ENCODE peak calls at places on chromosomes 12 and 14, in nine cellular contexts. E, F, Y, V, T, K, H, L and I are unnamed samples.

GRCh38 chr12:51663390-51663789 is 72.4 kb downstream of the SCN8A start:
- DNase-seq in Y (no peak), V (no peak), K (no peak), T (no peak), H (no peak), E (no peak), F (no peak), L (no peak), I (no peak)

GRCh38 chr14:76644875-76645518 is 116.3 kb upstream of the VASH1 start:
- DNase-seq in H (no peak), T (peak; percentile 27), V (no peak), F (peak; percentile 51), K (peak; percentile 27), Y (peak; percentile 27), E (peak; percentile 69), L (no peak), I (peak; percentile 11)

GRCh38 chr12:121288941-121289340 is 7.6 kb downstream of the CAMKK2 start:
- DNase-seq in H (no peak), L (no peak), Y (no peak), E (no peak), V (no peak), F (no peak), T (no peak), K (no peak), I (no peak)

GRCh38 chr12:111248221-111248620 is 120.7 kb downstream of the PHETA1 start:
- DNase-seq in F (peak; percentile 79), E (no peak), L (no peak), H (no peak), Y (no peak), T (no peak), V (no peak), K (no peak), I (no peak)

GRCh38 chr12:56634837-56635538 is 4.9 kb upstream of the BAZ2A start:
- DNase-seq in E (peak; percentile 87), K (peak; percentile 80), Y (peak; percentile 79), H (peak; percentile 80), F (peak; percentile 94), V (peak; percentile 77), L (peak; percentile 34), T (no peak), I (peak; percentile 84)

GRCh38 chr12:69570000-69570516 is 15.2 kb upstream of the CCT2 start:
- DNase-seq in V (no peak), H (no peak), T (no peak), L (no peak), F (peak; percentile 83), K (no peak), E (no peak), Y (peak; percentile 54), I (no peak)

GRCh38 chr12:123686636-123687190 is 15.8 kb downstream of the TCTN2 start:
- DNase-seq in E (no peak), H (no peak), L (no peak), V (no peak), T (no peak), F (no peak), Y (no peak), K (no peak), I (no peak)

GRCh38 chr12:1660304-1661187 is 30.3 kb upstream of the ADIPOR2 start:
- DNase-seq in Y (no peak), V (peak; percentile 38), L (no peak), E (peak; percentile 46), K (peak; percentile 96), F (peak; percentile 96), H (peak; percentile 58), T (no peak), I (no peak)

GRCh38 chr12:86513206-86513605 is 257.0 kb upstream of the MGAT4C start:
- DNase-seq in K (no peak), Y (no peak), T (no peak), F (no peak), H (no peak), V (no peak), L (no peak), E (no peak), I (no peak)

GRCh38 chr14:33307691-33308369 is 369.2 kb downstream of the NPAS3 start:
- DNase-seq in V (peak; percentile 41), H (peak; percentile 36), T (no peak), L (no peak), E (no peak), Y (no peak), K (no peak), F (no peak), I (no peak)

GRCh38 chr14:102998393-102998792 is 59.0 kb downstream of the CDC42BPB start:
- DNase-seq in F (no peak), T (no peak), H (no peak), E (no peak), K (no peak), Y (no peak), V (no peak), L (no peak), I (no peak)

GRCh38 chr12:117333331-117334000 is 28.0 kb downstream of the NOS1 start:
- DNase-seq in L (no peak), K (no peak), H (no peak), E (no peak), F (no peak), Y (no peak), T (no peak), V (no peak), I (no peak)

GRCh38 chr14:94360945-94361565 is 27.3 kb downstream of the SERPINA1 start:
- DNase-seq in H (no peak), V (no peak), Y (no peak), T (no peak), K (no peak), L (no peak), E (peak; percentile 59), F (no peak), I (no peak)

GRCh38 chr14:73273799-73274198 is 36.5 kb downstream of the PAPLN start:
- DNase-seq in E (no peak), T (no peak), F (no peak), K (no peak), H (no peak), V (no peak), L (no peak), Y (no peak), I (no peak)

GRCh38 chr14:87508333-87508732 is 484.6 kb downstream of the GALC start:
- DNase-seq in L (no peak), Y (no peak), F (peak; percentile 67), E (no peak), K (no peak), H (no peak), V (no peak), T (no peak), I (no peak)

GRCh38 chr12:7411343-7411742 is 32.6 kb downstream of the CD163L1 start:
- DNase-seq in Y (no peak), K (no peak), V (no peak), F (no peak), H (no peak), E (no peak), T (no peak), L (no peak), I (no peak)

GRCh38 chr12:50232206-50232605 is 51.1 kb downstream of the LIMA1 start:
- DNase-seq in Y (no peak), H (no peak), K (no peak), T (no peak), F (no peak), L (no peak), V (no peak), E (no peak), I (no peak)

GRCh38 chr12:12582895-12583303 is 20.2 kb upstream of the DUSP16 start:
- DNase-seq in H (no peak), F (peak; percentile 88), E (peak; percentile 72), T (no peak), Y (no peak), V (no peak), L (no peak), K (no peak), I (peak; percentile 85)
- H3K4me3 ChIP-seq in H (no peak overlapping the region), F (no peak overlapping the region), E (no peak overlapping the region), T (no peak overlapping the region), Y (no peak overlapping the region), V (no peak overlapping the region), L (no peak overlapping the region), K (no peak overlapping the region), I (no peak overlapping the region)

DNA sequence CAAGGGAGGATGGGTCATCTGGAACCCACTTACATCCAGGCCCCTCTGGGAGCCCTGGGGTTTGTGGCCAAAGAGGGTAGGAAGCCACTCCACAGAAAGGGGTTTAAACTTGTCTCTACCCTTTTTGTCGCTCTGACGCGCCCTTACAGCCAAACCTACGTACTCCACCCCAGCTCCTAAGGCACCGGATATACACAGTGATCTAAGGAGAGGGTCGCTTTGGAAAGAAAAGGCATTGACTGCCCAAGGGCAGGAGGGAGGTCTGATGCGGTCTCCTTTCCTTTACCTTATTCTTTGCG is 644 bp upstream of the PRKD1 start:
- DNase-seq in K (no peak), V (no peak), H (no peak), E (no peak), F (no peak), L (no peak), Y (no peak), T (no peak), I (no peak)
- H3K4me3 ChIP-seq in K (no peak overlapping the region), V (peak overlapping the region; percentile 67), H (peak overlapping the region; percentile 77), E (no peak overlapping the region), F (no peak overlapping the region), L (peak overlapping the region; percentile 88), Y (no peak overlapping the region), T (peak overlapping the region; percentile 54), I (no peak overlapping the region)

DNA sequence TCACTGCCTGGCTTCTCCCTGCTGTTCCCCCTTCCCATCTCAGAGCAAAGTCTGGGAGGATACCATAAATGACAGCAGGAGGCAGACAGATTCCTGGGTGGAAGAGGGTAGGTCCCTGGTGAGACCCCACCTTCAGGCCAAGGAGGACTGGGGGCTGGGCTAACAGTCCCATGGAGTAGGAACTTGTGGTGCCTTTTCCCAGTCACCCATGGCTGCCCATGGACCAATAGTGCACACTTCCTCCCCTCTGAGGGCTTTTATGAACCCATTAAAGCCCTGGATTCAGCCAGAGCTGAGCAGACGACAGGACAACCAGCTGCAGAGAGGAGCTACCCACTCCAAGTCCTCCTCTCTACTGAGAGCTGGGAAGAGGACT is 36.6 kb upstream of the OR5AU1 start:
- DNase-seq in L (no peak), E (no peak), H (no peak), K (no peak), F (no peak), T (no peak), Y (no peak), V (no peak), I (no peak)
- H3K4me3 ChIP-seq in L (peak overlapping the region; percentile 51), E (no peak overlapping the region), H (no peak overlapping the region), K (no peak overlapping the region), F (no peak overlapping the region), T (no peak overlapping the region), Y (peak overlapping the region; percentile 26), V (peak overlapping the region; percentile 52), I (no peak overlapping the region)

GRCh38 chr12:20561886-20562285 is 133.2 kb upstream of the SLCO1C1 start:
- DNase-seq in K (no peak), Y (no peak), V (no peak), T (no peak), E (no peak), F (no peak), L (no peak), H (no peak), I (no peak)

GRCh38 chr12:20555015-20555414 is 140.1 kb upstream of the SLCO1C1 start:
- DNase-seq in E (no peak), F (no peak), L (no peak), T (no peak), Y (no peak), K (no peak), V (no peak), H (no peak), I (no peak)

GRCh38 chr12:20555771-20556170 is 139.4 kb upstream of the SLCO1C1 start:
- DNase-seq in K (no peak), Y (no peak), F (peak; percentile 21), E (no peak), H (no peak), V (no peak), T (no peak), L (no peak), I (no peak)

GRCh38 chr12:20557076-20557475 is 138.1 kb upstream of the SLCO1C1 start:
- DNase-seq in Y (no peak), H (no peak), T (no peak), E (no peak), K (no peak), V (no peak), L (no peak), F (no peak), I (no peak)

GRCh38 chr12:20560935-20561334 is 134.2 kb upstream of the SLCO1C1 start:
- DNase-seq in L (no peak), T (no peak), F (no peak), Y (no peak), K (no peak), H (no peak), E (no peak), V (no peak), I (no peak)
- H3K4me3 ChIP-seq in L (no peak overlapping the region), T (no peak overlapping the region), F (no peak overlapping the region), Y (no peak overlapping the region), K (no peak overlapping the region), H (no peak overlapping the region), E (no peak overlapping the region), V (no peak overlapping the region), I (no peak overlapping the region)